ENCODE peak calls at places on chromosome 3, in nine cellular contexts. One of them, this sample, is unnamed.

GRCh38 chr3:133384331-133385027 is 15.4 kb upstream of the BFSP2 start:
- DNase-seq in NCI-H524 treated with DMSO at 0.1 percent for 48 hours: peak
- DNase-seq in HS-27A: no peak
- DNase-seq in BE2C: peak
- DNase-seq in lung: peak
- DNase-seq in fibroblast of mammary gland: peak
- DNase-seq in GM23338: peak
- DNase-seq in mucosa of descending colon: peak
- DNase-seq in T-helper 2 cell: no peak
- DNase-seq in this sample: no peak

GRCh38 chr3:60758169-60758568 is 493.1 kb downstream of the FHIT start:
- DNase-seq in BE2C: no peak
- DNase-seq in lung: no peak
- DNase-seq in fibroblast of mammary gland: no peak
- DNase-seq in T-helper 2 cell: no peak
- DNase-seq in NCI-H524 treated with DMSO at 0.1 percent for 48 hours: no peak
- DNase-seq in mucosa of descending colon: no peak
- DNase-seq in HS-27A: no peak
- DNase-seq in GM23338: no peak
- DNase-seq in this sample: no peak

GRCh38 chr3:120048355-120048754 is 45.9 kb downstream of the GSK3B start:
- DNase-seq in lung: no peak
- DNase-seq in NCI-H524 treated with DMSO at 0.1 percent for 48 hours: no peak
- DNase-seq in mucosa of descending colon: no peak
- DNase-seq in GM23338: no peak
- DNase-seq in HS-27A: no peak
- DNase-seq in BE2C: no peak
- DNase-seq in fibroblast of mammary gland: no peak
- DNase-seq in T-helper 2 cell: no peak
- DNase-seq in this sample: no peak

GRCh38 chr3:187098925-187099512 is 40.3 kb downstream of the RPL39L start:
- DNase-seq in HS-27A: no peak
- DNase-seq in BE2C: no peak
- DNase-seq in mucosa of descending colon: no peak
- DNase-seq in GM23338: no peak
- DNase-seq in fibroblast of mammary gland: peak
- DNase-seq in NCI-H524 treated with DMSO at 0.1 percent for 48 hours: no peak
- DNase-seq in lung: no peak
- DNase-seq in T-helper 2 cell: no peak
- DNase-seq in this sample: no peak

GRCh38 chr3:124428372-124429128 is 301.7 kb upstream of the UMPS start:
- DNase-seq in HS-27A: no peak
- DNase-seq in mucosa of descending colon: no peak
- DNase-seq in GM23338: no peak
- DNase-seq in fibroblast of mammary gland: no peak
- DNase-seq in NCI-H524 treated with DMSO at 0.1 percent for 48 hours: no peak
- DNase-seq in T-helper 2 cell: no peak
- DNase-seq in lung: no peak
- DNase-seq in BE2C: no peak
- DNase-seq in this sample: no peak

GRCh38 chr3:185786956-185787877 is 37.6 kb downstream of the IGF2BP2 start:
- DNase-seq in BE2C: no peak
- DNase-seq in T-helper 2 cell: no peak
- DNase-seq in lung: no peak
- DNase-seq in fibroblast of mammary gland: no peak
- DNase-seq in GM23338: peak
- DNase-seq in NCI-H524 treated with DMSO at 0.1 percent for 48 hours: no peak
- DNase-seq in mucosa of descending colon: no peak
- DNase-seq in HS-27A: no peak
- DNase-seq in this sample: no peak

GRCh38 chr3:53109190-53109589 is 21.0 kb downstream of the RFT1 start:
- DNase-seq in BE2C: no peak
- DNase-seq in NCI-H524 treated with DMSO at 0.1 percent for 48 hours: no peak
- DNase-seq in mucosa of descending colon: no peak
- DNase-seq in lung: no peak
- DNase-seq in GM23338: no peak
- DNase-seq in fibroblast of mammary gland: peak
- DNase-seq in T-helper 2 cell: no peak
- DNase-seq in HS-27A: no peak
- DNase-seq in this sample: no peak

GRCh38 chr3:173066044-173066679 is 74.9 kb downstream of the SPATA16 start:
- DNase-seq in T-helper 2 cell: no peak
- DNase-seq in lung: no peak
- DNase-seq in NCI-H524 treated with DMSO at 0.1 percent for 48 hours: peak
- DNase-seq in mucosa of descending colon: no peak
- DNase-seq in BE2C: no peak
- DNase-seq in GM23338: no peak
- DNase-seq in HS-27A: no peak
- DNase-seq in fibroblast of mammary gland: no peak
- DNase-seq in this sample: no peak

GRCh38 chr3:126287536-126288181 is 69.5 kb downstream of the KLF15 start:
- DNase-seq in GM23338: peak
- DNase-seq in mucosa of descending colon: peak
- DNase-seq in T-helper 2 cell: no peak
- DNase-seq in NCI-H524 treated with DMSO at 0.1 percent for 48 hours: peak
- DNase-seq in fibroblast of mammary gland: peak
- DNase-seq in BE2C: peak
- DNase-seq in lung: peak
- DNase-seq in HS-27A: no peak
- DNase-seq in this sample: no peak

GRCh38 chr3:183555541-183556081 is at the start of gene KLHL6:
- DNase-seq in fibroblast of mammary gland: no peak
- DNase-seq in NCI-H524 treated with DMSO at 0.1 percent for 48 hours: no peak
- DNase-seq in HS-27A: no peak
- DNase-seq in mucosa of descending colon: peak
- DNase-seq in T-helper 2 cell: peak
- DNase-seq in GM23338: no peak
- DNase-seq in BE2C: no peak
- DNase-seq in lung: no peak
- DNase-seq in this sample: peak

GRCh38 chr3:42735609-42736008 is 33.0 kb upstream of the HHATL start:
- DNase-seq in T-helper 2 cell: no peak
- DNase-seq in GM23338: no peak
- DNase-seq in NCI-H524 treated with DMSO at 0.1 percent for 48 hours: no peak
- DNase-seq in lung: no peak
- DNase-seq in mucosa of descending colon: no peak
- DNase-seq in fibroblast of mammary gland: no peak
- DNase-seq in BE2C: no peak
- DNase-seq in HS-27A: no peak
- DNase-seq in this sample: no peak

GRCh38 chr3:31242026-31242455 is 290.7 kb upstream of the STT3B start:
- DNase-seq in GM23338: no peak
- DNase-seq in fibroblast of mammary gland: no peak
- DNase-seq in BE2C: no peak
- DNase-seq in mucosa of descending colon: no peak
- DNase-seq in NCI-H524 treated with DMSO at 0.1 percent for 48 hours: no peak
- DNase-seq in T-helper 2 cell: no peak
- DNase-seq in lung: no peak
- DNase-seq in HS-27A: no peak
- DNase-seq in this sample: no peak

GRCh38 chr3:189239616-189240015 is 67.8 kb downstream of the TPRG1 start:
- DNase-seq in HS-27A: no peak
- DNase-seq in GM23338: no peak
- DNase-seq in NCI-H524 treated with DMSO at 0.1 percent for 48 hours: no peak
- DNase-seq in BE2C: no peak
- DNase-seq in mucosa of descending colon: no peak
- DNase-seq in T-helper 2 cell: no peak
- DNase-seq in fibroblast of mammary gland: peak
- DNase-seq in lung: no peak
- DNase-seq in this sample: no peak

GRCh38 chr3:71323558-71323957 is 260.0 kb downstream of the FOXP1 start:
- DNase-seq in BE2C: no peak
- DNase-seq in HS-27A: no peak
- DNase-seq in mucosa of descending colon: no peak
- DNase-seq in T-helper 2 cell: no peak
- DNase-seq in NCI-H524 treated with DMSO at 0.1 percent for 48 hours: no peak
- DNase-seq in fibroblast of mammary gland: no peak
- DNase-seq in GM23338: no peak
- DNase-seq in lung: no peak
- DNase-seq in this sample: no peak

GRCh38 chr3:161371441-161372320 is at the start of gene SPTSSB:
- DNase-seq in BE2C: peak
- DNase-seq in GM23338: peak
- DNase-seq in mucosa of descending colon: peak
- DNase-seq in fibroblast of mammary gland: no peak
- DNase-seq in NCI-H524 treated with DMSO at 0.1 percent for 48 hours: peak
- DNase-seq in T-helper 2 cell: peak
- DNase-seq in HS-27A: no peak
- DNase-seq in lung: peak
- DNase-seq in this sample: no peak

GRCh38 chr3:89238836-89239235 is 131.4 kb downstream of the EPHA3 start:
- DNase-seq in fibroblast of mammary gland: no peak
- DNase-seq in lung: no peak
- DNase-seq in BE2C: no peak
- DNase-seq in mucosa of descending colon: no peak
- DNase-seq in GM23338: no peak
- DNase-seq in T-helper 2 cell: no peak
- DNase-seq in NCI-H524 treated with DMSO at 0.1 percent for 48 hours: no peak
- DNase-seq in HS-27A: no peak
- DNase-seq in this sample: no peak